ENCODE peak calls at places on chromosomes 2 and 18, in eight cellular contexts. O is kidney tubule cell; M is NCI-H1105; B is PC-9; I is EH; U is stimulated activated CD4-positive, alpha-beta T cell treated with anti-CD3 and anti-CD28 coated beads, Interleukin-1b, Interleukin-23, amount 100 ng/mL, for 24 hours; J is fibroblast of mammary gland; S is NT2/D1. H is an unnamed sample.

GRCh38 chr2:21413082-21413481 is 289.3 kb downstream of the TDRD15 start:
- DNase-seq in O (no peak), M (no peak), B (no peak), I (no peak), U (no peak), J (no peak), S (no peak), H (no peak)

GRCh38 chr2:41410011-41410410 is 637.8 kb upstream of the PKDCC start:
- DNase-seq in O (no peak), M (no peak), B (no peak), I (no peak), U (no peak), J (no peak), S (no peak), H (no peak)

GRCh38 chr2:51251356-51251755 is 219.4 kb upstream of the NRXN1 start:
- DNase-seq in O (no peak), M (no peak), B (no peak), I (no peak), U (no peak), J (no peak), S (no peak), H (no peak)

GRCh38 chr2:230777681-230778080 is 65.0 kb downstream of the CAB39 start:
- DNase-seq in O (peak), M (no peak), B (no peak), I (peak), U (no peak), J (no peak), S (no peak), H (peak)

GRCh38 chr2:8469709-8470493 is 212.0 kb upstream of the ID2 start:
- DNase-seq in O (peak), M (no peak), B (no peak), I (no peak), U (no peak), J (no peak), S (no peak), H (no peak)

GRCh38 chr2:179936654-179937053 is 70.4 kb downstream of the CWC22 start:
- DNase-seq in O (peak), M (no peak), B (peak), I (peak), U (peak), J (peak), S (peak), H (peak)

GRCh38 chr2:200617089-200618050 is 31.6 kb downstream of the AOX1 start:
- DNase-seq in O (no peak), M (no peak), B (no peak), I (no peak), U (no peak), J (peak), S (no peak), H (peak)

GRCh38 chr2:48530033-48530804 is at the start of gene STON1:
- DNase-seq in O (no peak), M (no peak), B (peak), I (peak), U (peak), J (peak), S (no peak), H (peak)

GRCh38 chr2:9153589-9153988 is 53.0 kb upstream of the ASAP2 start:
- DNase-seq in O (peak), M (no peak), B (peak), I (no peak), U (no peak), J (no peak), S (no peak), H (no peak)

GRCh38 chr2:68031043-68031442 is 31.8 kb downstream of the C1D start:
- DNase-seq in O (no peak), M (no peak), B (no peak), I (no peak), U (no peak), J (no peak), S (no peak), H (no peak)

GRCh38 chr2:31137211-31138036 is 816 bp downstream of the GALNT14 start:
- DNase-seq in O (peak), M (no peak), B (peak), I (peak), U (no peak), J (peak), S (peak), H (no peak)

GRCh38 chr2:24926602-24927252 is 6.7 kb upstream of the ADCY3 start:
- DNase-seq in O (peak), M (no peak), B (no peak), I (peak), U (no peak), J (peak), S (no peak), H (peak)

GRCh38 chr2:218437969-218438368 is 19.0 kb downstream of the VIL1 start:
- DNase-seq in O (no peak), M (no peak), B (no peak), I (no peak), U (no peak), J (no peak), S (no peak), H (no peak)

GRCh38 chr2:229081411-229081810 is 189.7 kb downstream of the PID1 start:
- DNase-seq in O (peak), M (no peak), B (no peak), I (peak), U (no peak), J (no peak), S (no peak), H (no peak)

GRCh38 chr2:219457784-219458369 is 23.2 kb downstream of the SPEG start:
- DNase-seq in O (peak), M (no peak), B (peak), I (peak), U (no peak), J (no peak), S (no peak), H (no peak)

GRCh38 chr2:218812096-218812815 is 19.3 kb downstream of the PRKAG3 start:
- DNase-seq in O (no peak), M (no peak), B (no peak), I (no peak), U (no peak), J (no peak), S (no peak), H (no peak)

GRCh38 chr18:78754311-78755043 is 225.1 kb upstream of the SALL3 start:
- DNase-seq in O (no peak), M (no peak), B (no peak), I (no peak), U (no peak), J (no peak), S (no peak), H (no peak)

GRCh38 chr2:73205611-73206010 is 3.2 kb downstream of the NOTO start:
- DNase-seq in O (no peak), M (no peak), B (no peak), I (peak), U (no peak), J (no peak), S (no peak), H (no peak)

GRCh38 chr2:203683421-203683820 is 23.0 kb upstream of the CD28 start:
- DNase-seq in O (no peak), M (no peak), B (no peak), I (no peak), U (no peak), J (no peak), S (no peak), H (no peak)

GRCh38 chr18:69400253-69400975 is at the start of gene DOK6:
- DNase-seq in O (peak), M (peak), B (no peak), I (peak), U (no peak), J (peak), S (peak), H (peak)

H was measured in lung microvascular endothelial cell.